ENCODE peak calls at places on chromosome X, in four cellular contexts. I is HL-60; A is CD8-positive, alpha-beta T cell; V is brain microvascular endothelial cell. J is an unnamed sample. For H3K27me3, the result is how much of the 10 kb centered on the place peaks cover.

GRCh38 chrX:105610401-105610800 is 211.9 kb upstream of the NRK start:
- DNase-seq in I (no peak), V (no peak), A (no peak), J (no peak)

GRCh38 chrX:133461226-133461625 is 45.9 kb upstream of the GPC4 start:
- DNase-seq in A (no peak), V (no peak), I (no peak), J (no peak)

GRCh38 chrX:16873106-16873505 is 2.9 kb upstream of the RBBP7 start:
- DNase-seq in I (no peak), A (no peak), V (no peak), J (no peak)

GRCh38 chrX:63350551-63350950 is 581 bp downstream of the SPIN4 start:
- DNase-seq in A (no peak), I (peak), V (no peak), J (peak)

GRCh38 chrX:107537815-107538214 is 88.4 kb downstream of the FRMPD3 start:
- DNase-seq in A (no peak), I (peak), V (peak), J (no peak)

GRCh38 chrX:69297521-69297920 is 132.3 kb upstream of the PJA1 start:
- DNase-seq in V (no peak), A (no peak), I (no peak), J (no peak)

GRCh38 chrX:38513087-38513742 is 48.1 kb upstream of the TSPAN7 start:
- DNase-seq in I (no peak), A (no peak), V (no peak), J (no peak)

GRCh38 chrX:68416592-68416991 is 16.7 kb downstream of the OPHN1 start:
- DNase-seq in V (no peak), I (no peak), A (no peak), J (no peak)

GRCh38 chrX:31021537-31021936 is 50.3 kb downstream of the FTHL17 start:
- DNase-seq in I (no peak), V (no peak), A (no peak), J (no peak)
- H3K4me3 ChIP-seq in I (no peak), V (no peak), A (no peak), J (no peak)

GRCh38 chrX:72105436-72105835 is 26.3 kb downstream of the RTL5 start:
- DNase-seq in V (no peak), I (peak), A (peak), J (no peak)
- H3K27me3 ChIP-seq in V (under half), I (under half), A (under half), J (under half)

GRCh38 chrX:153473126-153473525 is 2.8 kb upstream of the HAUS7 start:
- DNase-seq in I (no peak), A (no peak), V (no peak), J (no peak)

GRCh38 chrX:153474266-153474665 is 3.9 kb upstream of the HAUS7 start:
- DNase-seq in V (no peak), I (no peak), A (no peak), J (no peak)

GRCh38 chrX:153475751-153476281 is 5.4 kb upstream of the HAUS7 start:
- DNase-seq in A (no peak), I (no peak), V (no peak), J (no peak)

GRCh38 chrX:153476628-153477027 is 6.3 kb upstream of the HAUS7 start:
- DNase-seq in I (no peak), A (no peak), V (no peak), J (no peak)

DNA sequence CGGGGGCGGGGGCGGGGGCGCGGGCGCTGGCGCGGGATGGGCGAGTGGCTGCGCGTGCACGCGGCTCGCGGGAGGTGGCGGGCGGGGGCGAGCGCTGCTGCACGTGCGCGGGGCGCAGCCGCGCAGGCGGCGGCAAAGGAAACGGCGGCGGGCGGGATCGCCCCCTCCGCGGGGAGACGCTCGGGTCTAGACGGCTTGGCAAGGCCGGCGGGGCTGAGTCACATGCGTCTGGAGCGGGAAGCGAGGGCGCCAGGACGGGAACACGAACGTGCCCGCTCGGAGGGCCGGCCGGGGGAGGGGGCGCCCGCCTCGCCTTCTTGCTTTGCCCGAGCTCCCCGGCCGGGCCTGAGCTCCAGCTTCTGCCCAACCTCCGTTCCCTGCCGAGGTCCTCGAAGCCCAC is 4.3 kb upstream of the HAUS7 start:
- DNase-seq in V (no peak), I (no peak), A (peak), J (peak)
- H3K4me3 ChIP-seq in V (no peak), I (no peak), A (no peak), J (peak)

GRCh38 chrX:111005151-111005550 is 90.8 kb upstream of the PAK3 start:
- DNase-seq in I (no peak), V (no peak), A (no peak), J (no peak)

GRCh38 chrX:111008126-111008525 is 87.9 kb upstream of the PAK3 start:
- DNase-seq in V (no peak), I (no peak), A (no peak), J (no peak)

GRCh38 chrX:111003118-111003517 is 92.9 kb upstream of the PAK3 start:
- DNase-seq in V (no peak), I (no peak), A (no peak), J (no peak)

GRCh38 chrX:111007238-111007637 is 88.8 kb upstream of the PAK3 start:
- DNase-seq in I (no peak), A (no peak), V (no peak), J (no peak)

DNA sequence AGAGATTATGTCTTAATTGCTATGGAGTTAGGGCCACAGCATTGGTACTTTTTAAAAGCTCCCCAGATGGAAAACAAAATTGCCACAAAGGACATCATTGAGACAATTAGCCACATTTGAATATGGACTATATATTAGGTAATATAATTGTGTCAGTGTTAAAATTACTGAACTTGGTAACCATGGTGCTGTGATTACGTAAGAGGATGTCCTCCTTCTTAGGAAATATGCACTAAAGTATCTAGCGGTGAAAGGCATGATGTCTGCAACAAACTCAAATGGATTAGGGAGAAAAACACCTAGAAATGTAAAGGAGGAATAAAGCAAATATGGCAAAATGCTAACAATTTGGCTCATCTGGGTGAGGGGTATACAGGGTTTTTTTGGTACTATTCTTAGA is 89.9 kb upstream of the PAK3 start:
- DNase-seq in I (peak), A (no peak), V (no peak), J (no peak)
- H3K27me3 ChIP-seq in I (under half), A (under half), V (under half), J (under half)

GRCh38 chrX:33128048-33128805 is 83.1 kb downstream of the DMD start:
- DNase-seq in A (no peak), V (no peak), I (no peak), J (no peak)
- H3K4me3 ChIP-seq in A (no peak), V (no peak), I (no peak), J (no peak)

GRCh38 chrX:139864613-139865012 is 68.2 kb downstream of the ATP11C start:
- DNase-seq in V (no peak), A (no peak), I (no peak), J (no peak)

GRCh38 chrX:139862208-139862607 is 70.6 kb downstream of the ATP11C start:
- DNase-seq in I (no peak), A (no peak), V (no peak), J (no peak)
- H3K27me3 ChIP-seq in I (under half), A (under half), V (under half), J (under half)

GRCh38 chrX:54810532-54810931 is 3.0 kb downstream of the MAGED2 start:
- DNase-seq in I (no peak), V (no peak), A (no peak), J (no peak)
- H3K4me3 ChIP-seq in I (no peak), V (peak), A (no peak), J (no peak)